ENCODE peak calls at places on chromosomes 16 and 17, in ten cellular contexts. One of them, this sample, is unnamed.

GRCh38 chr16:2468142-2468724 is 2.9 kb upstream of the NTN3 start:
- DNase-seq in HTR-8/SVneo: no peak
- DNase-seq in AG04449: no peak
- DNase-seq in astrocyte: no peak
- DNase-seq in T47D: peak
- DNase-seq in SHP77 treated with DMSO at 0.1 percent for 48 hours: no peak
- DNase-seq in cerebellum: no peak
- DNase-seq in heart right ventricle: no peak
- DNase-seq in ovary: no peak
- DNase-seq in COLO829: no peak
- DNase-seq in this sample: peak

GRCh38 chr17:33871720-33872535 is 383.2 kb upstream of the CCL2 start:
- DNase-seq in HTR-8/SVneo: no peak
- DNase-seq in AG04449: no peak
- DNase-seq in astrocyte: peak
- DNase-seq in T47D: no peak
- DNase-seq in SHP77 treated with DMSO at 0.1 percent for 48 hours: peak
- DNase-seq in cerebellum: no peak
- DNase-seq in heart right ventricle: no peak
- DNase-seq in ovary: no peak
- DNase-seq in COLO829: no peak
- DNase-seq in this sample: no peak

GRCh38 chr16:15771694-15772093 is 85.1 kb downstream of the MYH11 start:
- DNase-seq in HTR-8/SVneo: no peak
- DNase-seq in AG04449: no peak
- DNase-seq in astrocyte: no peak
- DNase-seq in T47D: no peak
- DNase-seq in SHP77 treated with DMSO at 0.1 percent for 48 hours: no peak
- DNase-seq in cerebellum: no peak
- DNase-seq in heart right ventricle: no peak
- DNase-seq in ovary: no peak
- DNase-seq in COLO829: no peak
- DNase-seq in this sample: no peak

GRCh38 chr17:62671553-62671952 is 44.1 kb downstream of the MRC2 start:
- DNase-seq in HTR-8/SVneo: no peak
- DNase-seq in AG04449: no peak
- DNase-seq in astrocyte: no peak
- DNase-seq in T47D: peak
- DNase-seq in SHP77 treated with DMSO at 0.1 percent for 48 hours: peak
- DNase-seq in cerebellum: no peak
- DNase-seq in heart right ventricle: no peak
- DNase-seq in ovary: no peak
- DNase-seq in COLO829: no peak
- DNase-seq in this sample: no peak

GRCh38 chr17:43540821-43541674 is 5.1 kb downstream of the ETV4 start:
- DNase-seq in HTR-8/SVneo: no peak
- DNase-seq in AG04449: no peak
- DNase-seq in astrocyte: no peak
- DNase-seq in T47D: no peak
- DNase-seq in SHP77 treated with DMSO at 0.1 percent for 48 hours: no peak
- DNase-seq in cerebellum: no peak
- DNase-seq in heart right ventricle: no peak
- DNase-seq in ovary: no peak
- DNase-seq in COLO829: no peak
- DNase-seq in this sample: no peak

GRCh38 chr16:30786936-30787612 is at the start of gene ZNF629:
- DNase-seq in HTR-8/SVneo: peak
- DNase-seq in AG04449: no peak
- DNase-seq in astrocyte: peak
- DNase-seq in T47D: peak
- DNase-seq in SHP77 treated with DMSO at 0.1 percent for 48 hours: peak
- DNase-seq in cerebellum: peak
- DNase-seq in heart right ventricle: peak
- DNase-seq in ovary: peak
- DNase-seq in COLO829: peak
- DNase-seq in this sample: peak

GRCh38 chr17:7755095-7755890 is 37.7 kb downstream of the DNAH2 start:
- DNase-seq in HTR-8/SVneo: no peak
- DNase-seq in AG04449: no peak
- DNase-seq in astrocyte: no peak
- DNase-seq in T47D: no peak
- DNase-seq in SHP77 treated with DMSO at 0.1 percent for 48 hours: no peak
- DNase-seq in cerebellum: no peak
- DNase-seq in heart right ventricle: no peak
- DNase-seq in ovary: no peak
- DNase-seq in COLO829: no peak
- DNase-seq in this sample: no peak

GRCh38 chr17:28357901-28358197 is 522 bp upstream of the POLDIP2 start:
- DNase-seq in HTR-8/SVneo: no peak
- DNase-seq in AG04449: no peak
- DNase-seq in astrocyte: no peak
- DNase-seq in T47D: no peak
- DNase-seq in SHP77 treated with DMSO at 0.1 percent for 48 hours: no peak
- DNase-seq in cerebellum: no peak
- DNase-seq in heart right ventricle: no peak
- DNase-seq in ovary: no peak
- DNase-seq in COLO829: no peak
- DNase-seq in this sample: no peak

GRCh38 chr16:59412275-59412841 is 678.2 kb upstream of the GOT2 start:
- DNase-seq in HTR-8/SVneo: no peak
- DNase-seq in AG04449: no peak
- DNase-seq in astrocyte: peak
- DNase-seq in T47D: peak
- DNase-seq in SHP77 treated with DMSO at 0.1 percent for 48 hours: no peak
- DNase-seq in cerebellum: no peak
- DNase-seq in heart right ventricle: no peak
- DNase-seq in ovary: no peak
- DNase-seq in COLO829: peak
- DNase-seq in this sample: peak

GRCh38 chr16:1734816-1735215 is 28.8 kb downstream of the MAPK8IP3 start:
- DNase-seq in HTR-8/SVneo: no peak
- DNase-seq in AG04449: no peak
- DNase-seq in astrocyte: no peak
- DNase-seq in T47D: no peak
- DNase-seq in SHP77 treated with DMSO at 0.1 percent for 48 hours: no peak
- DNase-seq in cerebellum: no peak
- DNase-seq in heart right ventricle: no peak
- DNase-seq in ovary: no peak
- DNase-seq in COLO829: no peak
- DNase-seq in this sample: no peak

GRCh38 chr16:69535123-69536050 is 30.4 kb upstream of the NFAT5 start:
- DNase-seq in HTR-8/SVneo: no peak
- DNase-seq in AG04449: no peak
- DNase-seq in astrocyte: peak
- DNase-seq in T47D: no peak
- DNase-seq in SHP77 treated with DMSO at 0.1 percent for 48 hours: no peak
- DNase-seq in cerebellum: no peak
- DNase-seq in heart right ventricle: no peak
- DNase-seq in ovary: no peak
- DNase-seq in COLO829: no peak
- DNase-seq in this sample: peak

GRCh38 chr16:27341549-27341948 is 27.8 kb downstream of the IL4R start:
- DNase-seq in HTR-8/SVneo: no peak
- DNase-seq in AG04449: no peak
- DNase-seq in astrocyte: no peak
- DNase-seq in T47D: no peak
- DNase-seq in SHP77 treated with DMSO at 0.1 percent for 48 hours: no peak
- DNase-seq in cerebellum: no peak
- DNase-seq in heart right ventricle: no peak
- DNase-seq in ovary: no peak
- DNase-seq in COLO829: no peak
- DNase-seq in this sample: no peak

GRCh38 chr17:10875984-10876555 is 38.2 kb upstream of the PIRT start:
- DNase-seq in HTR-8/SVneo: peak
- DNase-seq in AG04449: no peak
- DNase-seq in astrocyte: peak
- DNase-seq in T47D: peak
- DNase-seq in SHP77 treated with DMSO at 0.1 percent for 48 hours: peak
- DNase-seq in cerebellum: peak
- DNase-seq in heart right ventricle: peak
- DNase-seq in ovary: peak
- DNase-seq in COLO829: peak
- DNase-seq in this sample: peak

GRCh38 chr17:27226611-27227234 is 67.2 kb upstream of the WSB1 start:
- DNase-seq in HTR-8/SVneo: no peak
- DNase-seq in AG04449: peak
- DNase-seq in astrocyte: peak
- DNase-seq in T47D: peak
- DNase-seq in SHP77 treated with DMSO at 0.1 percent for 48 hours: peak
- DNase-seq in cerebellum: no peak
- DNase-seq in heart right ventricle: no peak
- DNase-seq in ovary: no peak
- DNase-seq in COLO829: no peak
- DNase-seq in this sample: peak

GRCh38 chr16:22139008-22139407 is 23.3 kb upstream of the SDR42E2 start:
- DNase-seq in HTR-8/SVneo: no peak
- DNase-seq in AG04449: no peak
- DNase-seq in astrocyte: no peak
- DNase-seq in T47D: no peak
- DNase-seq in SHP77 treated with DMSO at 0.1 percent for 48 hours: no peak
- DNase-seq in cerebellum: no peak
- DNase-seq in heart right ventricle: no peak
- DNase-seq in ovary: no peak
- DNase-seq in COLO829: no peak
- DNase-seq in this sample: no peak

GRCh38 chr17:11485802-11486421 is 112.4 kb upstream of the DNAH9 start:
- DNase-seq in HTR-8/SVneo: no peak
- DNase-seq in AG04449: no peak
- DNase-seq in astrocyte: no peak
- DNase-seq in T47D: peak
- DNase-seq in SHP77 treated with DMSO at 0.1 percent for 48 hours: no peak
- DNase-seq in cerebellum: no peak
- DNase-seq in heart right ventricle: no peak
- DNase-seq in ovary: no peak
- DNase-seq in COLO829: no peak
- DNase-seq in this sample: peak

GRCh38 chr16:728890-729744 is 2.2 kb downstream of the HAGHL start:
- DNase-seq in HTR-8/SVneo: no peak
- DNase-seq in AG04449: no peak
- DNase-seq in astrocyte: no peak
- DNase-seq in T47D: no peak
- DNase-seq in SHP77 treated with DMSO at 0.1 percent for 48 hours: no peak
- DNase-seq in cerebellum: no peak
- DNase-seq in heart right ventricle: no peak
- DNase-seq in ovary: no peak
- DNase-seq in COLO829: no peak
- DNase-seq in this sample: no peak

GRCh38 chr16:27639588-27640276 is 89.8 kb downstream of the KATNIP start:
- DNase-seq in HTR-8/SVneo: peak
- DNase-seq in AG04449: peak
- DNase-seq in astrocyte: peak
- DNase-seq in T47D: peak
- DNase-seq in SHP77 treated with DMSO at 0.1 percent for 48 hours: peak
- DNase-seq in cerebellum: peak
- DNase-seq in heart right ventricle: peak
- DNase-seq in ovary: no peak
- DNase-seq in COLO829: peak
- DNase-seq in this sample: no peak

GRCh38 chr16:85296859-85297698 is 184.8 kb upstream of the CIBAR2 start:
- DNase-seq in HTR-8/SVneo: peak
- DNase-seq in AG04449: no peak
- DNase-seq in astrocyte: no peak
- DNase-seq in T47D: peak
- DNase-seq in SHP77 treated with DMSO at 0.1 percent for 48 hours: no peak
- DNase-seq in cerebellum: no peak
- DNase-seq in heart right ventricle: no peak
- DNase-seq in ovary: no peak
- DNase-seq in COLO829: no peak
- DNase-seq in this sample: peak

GRCh38 chr17:57579245-57579644 is 165.9 kb downstream of the CCDC182 start:
- DNase-seq in HTR-8/SVneo: no peak
- DNase-seq in AG04449: no peak
- DNase-seq in astrocyte: no peak
- DNase-seq in T47D: no peak
- DNase-seq in SHP77 treated with DMSO at 0.1 percent for 48 hours: no peak
- DNase-seq in cerebellum: no peak
- DNase-seq in heart right ventricle: no peak
- DNase-seq in ovary: no peak
- DNase-seq in COLO829: no peak
- DNase-seq in this sample: no peak

GRCh38 chr16:84036982-84037425 is 5.6 kb downstream of the SLC38A8 start:
- DNase-seq in HTR-8/SVneo: no peak
- DNase-seq in AG04449: no peak
- DNase-seq in astrocyte: no peak
- DNase-seq in T47D: no peak
- DNase-seq in SHP77 treated with DMSO at 0.1 percent for 48 hours: no peak
- DNase-seq in cerebellum: no peak
- DNase-seq in heart right ventricle: no peak
- DNase-seq in ovary: no peak
- DNase-seq in COLO829: no peak
- DNase-seq in this sample: no peak

GRCh38 chr17:7438050-7438614 is 1.2 kb upstream of the FGF11 start:
- DNase-seq in HTR-8/SVneo: no peak
- DNase-seq in AG04449: no peak
- DNase-seq in astrocyte: no peak
- DNase-seq in T47D: no peak
- DNase-seq in SHP77 treated with DMSO at 0.1 percent for 48 hours: no peak
- DNase-seq in cerebellum: no peak
- DNase-seq in heart right ventricle: peak
- DNase-seq in ovary: peak
- DNase-seq in COLO829: no peak
- DNase-seq in this sample: no peak

GRCh38 chr17:1676401-1676800 is 8.3 kb downstream of the PRPF8 start:
- DNase-seq in HTR-8/SVneo: no peak
- DNase-seq in AG04449: no peak
- DNase-seq in astrocyte: no peak
- DNase-seq in T47D: no peak
- DNase-seq in SHP77 treated with DMSO at 0.1 percent for 48 hours: no peak
- DNase-seq in cerebellum: no peak
- DNase-seq in heart right ventricle: no peak
- DNase-seq in ovary: no peak
- DNase-seq in COLO829: no peak
- DNase-seq in this sample: no peak

GRCh38 chr16:1532081-1532760 is 1.2 kb upstream of the TMEM204 start:
- DNase-seq in HTR-8/SVneo: no peak
- DNase-seq in AG04449: no peak
- DNase-seq in astrocyte: no peak
- DNase-seq in T47D: no peak
- DNase-seq in SHP77 treated with DMSO at 0.1 percent for 48 hours: no peak
- DNase-seq in cerebellum: no peak
- DNase-seq in heart right ventricle: peak
- DNase-seq in ovary: peak
- DNase-seq in COLO829: no peak
- DNase-seq in this sample: no peak

GRCh38 chr16:85436636-85437160 is 176.4 kb upstream of the GSE1 start:
- DNase-seq in HTR-8/SVneo: no peak
- DNase-seq in AG04449: no peak
- DNase-seq in astrocyte: no peak
- DNase-seq in T47D: no peak
- DNase-seq in SHP77 treated with DMSO at 0.1 percent for 48 hours: no peak
- DNase-seq in cerebellum: no peak
- DNase-seq in heart right ventricle: no peak
- DNase-seq in ovary: no peak
- DNase-seq in COLO829: no peak
- DNase-seq in this sample: no peak

GRCh38 chr17:40458001-40458791 is 14.9 kb downstream of the IGFBP4 start:
- DNase-seq in HTR-8/SVneo: peak
- DNase-seq in AG04449: peak
- DNase-seq in astrocyte: peak
- DNase-seq in T47D: no peak
- DNase-seq in SHP77 treated with DMSO at 0.1 percent for 48 hours: no peak
- DNase-seq in cerebellum: no peak
- DNase-seq in heart right ventricle: peak
- DNase-seq in ovary: peak
- DNase-seq in COLO829: peak
- DNase-seq in this sample: peak

GRCh38 chr17:37092041-37092440 is 143.3 kb downstream of the AATF start:
- DNase-seq in HTR-8/SVneo: no peak
- DNase-seq in AG04449: no peak
- DNase-seq in astrocyte: peak
- DNase-seq in T47D: no peak
- DNase-seq in SHP77 treated with DMSO at 0.1 percent for 48 hours: no peak
- DNase-seq in cerebellum: no peak
- DNase-seq in heart right ventricle: no peak
- DNase-seq in ovary: no peak
- DNase-seq in COLO829: no peak
- DNase-seq in this sample: no peak

GRCh38 chr17:32155896-32156295 is 13.6 kb downstream of the RHOT1 start:
- DNase-seq in HTR-8/SVneo: no peak
- DNase-seq in AG04449: no peak
- DNase-seq in astrocyte: no peak
- DNase-seq in T47D: no peak
- DNase-seq in SHP77 treated with DMSO at 0.1 percent for 48 hours: no peak
- DNase-seq in cerebellum: no peak
- DNase-seq in heart right ventricle: no peak
- DNase-seq in ovary: no peak
- DNase-seq in COLO829: no peak
- DNase-seq in this sample: no peak

This sample was measured in SJSA1.